ENCODE peak calls at places on chromosomes 11 and 22, in six cellular contexts. Q is lung microvascular endothelial cell, X is ELF-1, C is body of pancreas, D is WTC11, Z is progenitor cell of endocrine pancreas. O is an unnamed sample.

GRCh38 chr11:112127056-112127455 is 36.8 kb downstream of the IL18 start:
- DNase-seq in Q (no peak), X (no peak), C (no peak), D (no peak), Z (no peak), O (no peak)

GRCh38 chr11:84498016-84498415 is 1129.1 kb downstream of the DLG2 start:
- DNase-seq in Q (no peak), X (no peak), C (no peak), D (no peak), Z (no peak), O (no peak)

GRCh38 chr11:2383823-2384722 is 7.0 kb downstream of the CD81 start:
- DNase-seq in Q (peak; percentile 33), X (no peak), C (no peak), D (peak; percentile 63), Z (no peak), O (no peak)

GRCh38 chr11:9616042-9616640 is 42.7 kb downstream of the WEE1 start:
- DNase-seq in Q (no peak), X (no peak), C (no peak), D (no peak), Z (no peak), O (no peak)

GRCh38 chr11:43825217-43825816 is 55.3 kb upstream of the ALKBH3 start:
- DNase-seq in Q (peak; percentile 48), X (no peak), C (peak; percentile 14), D (no peak), Z (no peak), O (peak; percentile 28)

GRCh38 chr11:69008774-69009440 is 4.1 kb downstream of the MRGPRF start:
- DNase-seq in Q (peak; percentile 77), X (peak; percentile 91), C (peak; percentile 60), D (no peak), Z (no peak), O (no peak)

GRCh38 chr11:131609317-131609716 is 238.9 kb downstream of the NTM start:
- DNase-seq in Q (no peak), X (no peak), C (no peak), D (no peak), Z (no peak), O (no peak)

GRCh38 chr22:50576070-50576469 is 2.2 kb downstream of the CPT1B start:
- DNase-seq in Q (peak; percentile 79), X (peak; percentile 73), C (no peak), D (peak; percentile 41), Z (no peak), O (peak; percentile 95)

GRCh38 chr11:128180446-128181089 is 406.8 kb downstream of the ETS1 start:
- DNase-seq in Q (peak; percentile 92), X (no peak), C (no peak), D (no peak), Z (no peak), O (no peak)

GRCh38 chr11:123194308-123195181 is 503 bp downstream of the CLMP start:
- DNase-seq in Q (peak; percentile 24), X (peak; percentile 85), C (no peak), D (peak; percentile 73), Z (peak; percentile 11), O (peak; percentile 47)

GRCh38 chr11:125102544-125102943 is 8.9 kb downstream of the TMEM218 start:
- DNase-seq in Q (no peak), X (no peak), C (no peak), D (no peak), Z (no peak), O (no peak)